ENCODE peak calls at places on chromosomes 6 and 20, in seven cellular contexts. J is PC-9, B is astrocyte, A is H9, T is fibroblast of lung, Z is hepatocyte, H is MM.1S. V is an unnamed sample.
A peak's percentile ranks its signal among the peaks of the same experiment; 100 is the strongest.

GRCh38 chr6:64325093-64325492 is 689.5 kb downstream of the PHF3 start:
- DNase-seq in Z (no peak), J (no peak), T (no peak), A (no peak), B (no peak), H (no peak), V (no peak)

GRCh38 chr20:32333181-32333987 is 24.7 kb upstream of the ASXL1 start:
- DNase-seq in J (no peak), Z (no peak), B (peak; percentile 20), A (no peak), T (no peak), H (peak; percentile 70), V (no peak)

GRCh38 chr6:36487698-36488097 is 44.9 kb downstream of the KCTD20 start:
- DNase-seq in Z (no peak), B (peak; percentile 85), J (no peak), T (no peak), H (no peak), A (no peak), V (no peak)

GRCh38 chr20:19254956-19255355 is 42.5 kb downstream of the SLC24A3 start:
- DNase-seq in H (no peak), Z (no peak), B (no peak), A (no peak), J (peak; percentile 45), T (no peak), V (no peak)

GRCh38 chr20:17822039-17822438 is 122.3 kb downstream of the BANF2 start:
- DNase-seq in T (peak; percentile 96), Z (peak; percentile 83), B (no peak), J (peak; percentile 44), A (no peak), H (peak; percentile 54), V (peak; percentile 30)

GRCh38 chr6:48071833-48072232 is 39.2 kb downstream of the PTCHD4 start:
- DNase-seq in T (no peak), J (no peak), H (no peak), Z (no peak), A (no peak), B (no peak), V (no peak)

GRCh38 chr20:22698443-22698842 is 114.1 kb upstream of the FOXA2 start:
- DNase-seq in A (no peak), H (no peak), Z (no peak), J (no peak), B (no peak), T (no peak), V (no peak)

GRCh38 chr6:30329331-30329730 is 2.6 kb downstream of the TRIM39 start:
- DNase-seq in Z (no peak), T (no peak), H (no peak), J (no peak), B (no peak), A (no peak), V (no peak)

GRCh38 chr20:3082306-3082951 is 2.1 kb downstream of the AVP start:
- DNase-seq in Z (peak; percentile 50), A (no peak), B (no peak), H (no peak), T (no peak), J (no peak), V (no peak)

GRCh38 chr6:79872986-79873385 is 74.4 kb downstream of the ELOVL4 start:
- DNase-seq in Z (peak; percentile 62), B (peak; percentile 34), H (no peak), A (no peak), J (peak; percentile 50), T (peak; percentile 22), V (no peak)

GRCh38 chr6:85493389-85493788 is 43.5 kb downstream of the NT5E start:
- DNase-seq in A (no peak), T (no peak), Z (no peak), B (no peak), J (no peak), H (no peak), V (no peak)

GRCh38 chr6:89007209-89008001 is 44.0 kb upstream of the RNGTT start:
- DNase-seq in H (no peak), B (no peak), T (peak; percentile 74), J (no peak), Z (peak; percentile 23), A (no peak), V (no peak)

GRCh38 chr6:20534906-20535305 is 649 bp downstream of the CDKAL1 start:
- DNase-seq in Z (no peak), H (peak; percentile 24), T (no peak), J (no peak), B (no peak), A (no peak), V (peak; percentile 41)

GRCh38 chr6:143038845-143039244 is 21.8 kb upstream of the AIG1 start:
- DNase-seq in H (no peak), A (no peak), T (no peak), J (no peak), Z (no peak), B (no peak), V (peak; percentile 8)

GRCh38 chr6:73085362-73085975 is 139.8 kb downstream of the KHDC1L start:
- DNase-seq in Z (no peak), A (no peak), J (no peak), B (peak; percentile 45), H (no peak), T (no peak), V (no peak)

GRCh38 chr20:62351469-62352401 is 15.4 kb downstream of the LAMA5 start:
- DNase-seq in B (no peak), A (no peak), H (no peak), J (no peak), Z (no peak), T (no peak), V (no peak)

GRCh38 chr6:151291145-151292055 is 51.6 kb downstream of the AKAP12 start:
- DNase-seq in J (no peak), H (no peak), Z (peak; percentile 60), B (peak; percentile 88), A (peak; percentile 40), T (peak; percentile 94), V (no peak)

GRCh38 chr6:142833054-142833453 is 111.9 kb downstream of the HIVEP2 start:
- DNase-seq in A (no peak), J (peak; percentile 82), H (no peak), Z (no peak), T (peak; percentile 93), B (peak; percentile 95), V (no peak)

GRCh38 chr6:139544699-139545052 is 170.2 kb upstream of the CITED2 start:
- DNase-seq in A (no peak), J (no peak), B (peak; percentile 29), H (no peak), T (no peak), Z (no peak), V (no peak)

GRCh38 chr6:28980137-28980796 is 24.8 kb downstream of the ZNF311 start:
- DNase-seq in T (no peak), J (no peak), A (no peak), Z (no peak), B (no peak), H (no peak), V (no peak)

GRCh38 chr6:4322846-4323309 is 187.5 kb upstream of the ECI2 start:
- DNase-seq in J (peak; percentile 43), T (peak; percentile 43), A (no peak), H (no peak), B (no peak), Z (no peak), V (no peak)

GRCh38 chr6:125983246-125983945 is 2.9 kb upstream of the TRMT11 start:
- DNase-seq in T (peak; percentile 85), B (peak; percentile 86), J (no peak), Z (no peak), A (no peak), H (no peak), V (no peak)

DNA sequence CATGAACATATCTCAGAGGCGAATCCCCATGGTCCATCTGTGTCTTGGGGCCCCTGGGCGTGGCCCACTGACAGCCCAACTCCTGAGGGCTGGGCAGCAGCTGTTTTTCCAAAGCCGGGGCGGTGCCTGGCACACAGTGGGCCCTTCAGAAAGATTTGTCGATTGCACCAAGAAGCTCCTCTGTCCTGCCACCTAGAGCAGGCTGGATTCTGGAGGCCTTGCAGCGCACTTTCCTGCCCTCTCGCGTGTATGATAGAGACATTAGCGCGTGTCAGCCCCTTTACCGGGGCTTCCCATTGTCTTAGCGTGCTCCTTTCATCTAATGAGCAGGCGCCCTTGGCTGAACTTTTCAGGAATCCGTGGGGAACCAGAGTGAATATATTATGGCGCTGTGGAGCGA is 45.4 kb downstream of the CDH4 start:
- DNase-seq in B (no peak), H (no peak), T (no peak), Z (no peak), J (no peak), A (no peak), V (no peak)
- H3K27ac ChIP-seq in B (no peak overlapping the region), H (no peak overlapping the region), T (no peak overlapping the region), Z (no peak overlapping the region), J (no peak overlapping the region), A (no peak overlapping the region), V (no peak overlapping the region)

GRCh38 chr20:50149481-50150254 is 3.9 kb downstream of the PEDS1 start:
- DNase-seq in J (no peak), T (no peak), A (no peak), H (no peak), B (no peak), Z (no peak), V (no peak)
- H3K79me2 ChIP-seq in J (peaks cover 79% of the 10 kb centered on the region), T (peaks cover 76% of the 10 kb centered on the region), A (peaks cover 14% of the 10 kb centered on the region), H (peaks cover 44% of the 10 kb centered on the region), B (peaks cover 88% of the 10 kb centered on the region), Z (peaks cover 86% of the 10 kb centered on the region), V (peaks cover 11% of the 10 kb centered on the region)

GRCh38 chr6:167558213-167558869 is 233.5 kb downstream of the TTLL2 start:
- DNase-seq in A (no peak), J (no peak), H (no peak), T (no peak), B (no peak), Z (no peak), V (no peak)
- H3K27ac ChIP-seq in A (no peak overlapping the region), J (no peak overlapping the region), H (no peak overlapping the region), T (no peak overlapping the region), B (no peak overlapping the region), Z (peak overlapping the region; percentile 86), V (no peak overlapping the region)

DNA sequence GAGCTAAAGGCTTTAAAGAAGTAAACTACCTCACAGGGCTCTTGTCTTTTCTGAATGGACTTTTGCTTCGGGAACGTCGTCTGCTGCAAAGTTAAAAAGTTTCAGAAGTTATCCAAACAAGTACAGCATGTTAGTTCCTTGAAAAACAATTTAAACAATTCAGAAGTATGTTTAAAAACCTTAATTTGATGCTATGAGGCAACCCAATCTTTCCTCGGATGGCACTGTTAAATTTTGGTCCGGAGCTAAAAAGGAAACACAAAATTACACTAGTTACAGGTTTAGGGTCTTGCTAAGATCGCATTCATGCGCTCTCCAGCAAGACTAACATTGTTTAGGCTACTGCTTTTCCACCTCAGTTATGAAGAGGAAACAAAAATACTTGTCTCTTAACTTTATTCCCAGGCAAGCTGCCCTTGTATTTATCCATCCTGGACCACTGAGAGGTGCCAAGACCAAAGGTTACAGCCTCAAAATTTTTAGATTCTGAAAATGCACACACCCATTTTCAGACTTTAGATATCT is 12.7 kb downstream of the RBM39 start:
- DNase-seq in H (no peak), B (no peak), T (no peak), Z (no peak), J (no peak), A (no peak), V (no peak)
- H3K79me2 ChIP-seq in H (peaks cover 98% of the 10 kb centered on the region), B (peaks cover 97% of the 10 kb centered on the region), T (peaks cover 92% of the 10 kb centered on the region), Z (peaks cover 100% of the 10 kb centered on the region), J (peaks cover 97% of the 10 kb centered on the region), A (peaks cover 4% of the 10 kb centered on the region), V (peaks cover 95% of the 10 kb centered on the region)

GRCh38 chr6:52498538-52499017 is 78.3 kb downstream of the TRAM2 start:
- DNase-seq in A (no peak), B (no peak), H (peak; percentile 85), T (no peak), Z (no peak), J (no peak), V (peak; percentile 77)
- H3K27ac ChIP-seq in A (no peak overlapping the region), B (peak overlapping the region; percentile 63), H (peak overlapping the region; percentile 96), T (peak overlapping the region; percentile 21), Z (no peak overlapping the region), J (no peak overlapping the region), V (peak overlapping the region; percentile 99)

GRCh38 chr6:13474360-13474759 is 13.0 kb downstream of the GFOD1 start:
- DNase-seq in A (no peak), H (no peak), Z (no peak), T (no peak), J (peak; percentile 91), B (no peak), V (no peak)
- H3K79me2 ChIP-seq in A (no peaks in the 10 kb centered on the region), H (no peaks in the 10 kb centered on the region), Z (no peaks in the 10 kb centered on the region), T (peaks cover 2% of the 10 kb centered on the region), J (peaks cover 9% of the 10 kb centered on the region), B (peaks cover 11% of the 10 kb centered on the region), V (peaks cover 52% of the 10 kb centered on the region)

V was measured in OCI-LY7.